ENCODE peak calls at places on chromosomes 2 and 18, in six cellular contexts. One of them, this sample, is unnamed.

GRCh38 chr2:64105676-64106461 is 38.4 kb downstream of the PELI1 start:
- DNase-seq in WTC11: no peak
- DNase-seq in fibroblast of villous mesenchyme: no peak
- DNase-seq in upper lobe of right lung: no peak
- DNase-seq in CD8-positive, alpha-beta T cell: no peak
- DNase-seq in epithelial cell of esophagus: peak
- DNase-seq in this sample: peak

GRCh38 chr2:48398285-48399135 is 131.4 kb upstream of the STON1 start:
- DNase-seq in WTC11: no peak
- DNase-seq in fibroblast of villous mesenchyme: no peak
- DNase-seq in upper lobe of right lung: no peak
- DNase-seq in CD8-positive, alpha-beta T cell: no peak
- DNase-seq in epithelial cell of esophagus: peak
- DNase-seq in this sample: peak

GRCh38 chr2:38465789-38466127 is 88.7 kb upstream of the ATL2 start:
- DNase-seq in WTC11: peak
- DNase-seq in fibroblast of villous mesenchyme: peak
- DNase-seq in upper lobe of right lung: no peak
- DNase-seq in CD8-positive, alpha-beta T cell: peak
- DNase-seq in epithelial cell of esophagus: peak
- DNase-seq in this sample: peak

GRCh38 chr18:74773171-74773624 is 175.5 kb downstream of the ZNF407 start:
- DNase-seq in WTC11: no peak
- DNase-seq in fibroblast of villous mesenchyme: no peak
- DNase-seq in upper lobe of right lung: no peak
- DNase-seq in CD8-positive, alpha-beta T cell: no peak
- DNase-seq in epithelial cell of esophagus: no peak
- DNase-seq in this sample: no peak

GRCh38 chr2:46669996-46670793 is 190.8 kb downstream of the TMEM247 start:
- DNase-seq in WTC11: no peak
- DNase-seq in fibroblast of villous mesenchyme: peak
- DNase-seq in upper lobe of right lung: no peak
- DNase-seq in CD8-positive, alpha-beta T cell: no peak
- DNase-seq in epithelial cell of esophagus: peak
- DNase-seq in this sample: peak

GRCh38 chr2:238350150-238350549 is 29.8 kb downstream of the TRAF3IP1 start:
- DNase-seq in WTC11: no peak
- DNase-seq in fibroblast of villous mesenchyme: no peak
- DNase-seq in upper lobe of right lung: no peak
- DNase-seq in CD8-positive, alpha-beta T cell: no peak
- DNase-seq in epithelial cell of esophagus: no peak
- DNase-seq in this sample: no peak

GRCh38 chr2:144162652-144163051 is 357.3 kb downstream of the ZEB2 start:
- DNase-seq in WTC11: peak
- DNase-seq in fibroblast of villous mesenchyme: no peak
- DNase-seq in upper lobe of right lung: no peak
- DNase-seq in CD8-positive, alpha-beta T cell: peak
- DNase-seq in epithelial cell of esophagus: peak
- DNase-seq in this sample: peak

GRCh38 chr18:34818069-34818468 is 108.0 kb downstream of the DTNA start:
- DNase-seq in WTC11: no peak
- DNase-seq in fibroblast of villous mesenchyme: no peak
- DNase-seq in upper lobe of right lung: no peak
- DNase-seq in CD8-positive, alpha-beta T cell: no peak
- DNase-seq in epithelial cell of esophagus: no peak
- DNase-seq in this sample: no peak

GRCh38 chr2:207970138-207970824 is 55.0 kb downstream of the PLEKHM3 start:
- DNase-seq in WTC11: no peak
- DNase-seq in fibroblast of villous mesenchyme: no peak
- DNase-seq in upper lobe of right lung: no peak
- DNase-seq in CD8-positive, alpha-beta T cell: no peak
- DNase-seq in epithelial cell of esophagus: no peak
- DNase-seq in this sample: no peak

GRCh38 chr2:17583646-17584045 is 43.1 kb downstream of the VSNL1 start:
- DNase-seq in WTC11: no peak
- DNase-seq in fibroblast of villous mesenchyme: no peak
- DNase-seq in upper lobe of right lung: no peak
- DNase-seq in CD8-positive, alpha-beta T cell: no peak
- DNase-seq in epithelial cell of esophagus: peak
- DNase-seq in this sample: peak

GRCh38 chr2:128796321-128796720 is 477.7 kb upstream of the HS6ST1 start:
- DNase-seq in WTC11: no peak
- DNase-seq in fibroblast of villous mesenchyme: no peak
- DNase-seq in upper lobe of right lung: no peak
- DNase-seq in CD8-positive, alpha-beta T cell: no peak
- DNase-seq in epithelial cell of esophagus: no peak
- DNase-seq in this sample: no peak

GRCh38 chr18:68847219-68847860 is 49.5 kb downstream of the CCDC102B start:
- DNase-seq in WTC11: no peak
- DNase-seq in fibroblast of villous mesenchyme: peak
- DNase-seq in upper lobe of right lung: no peak
- DNase-seq in CD8-positive, alpha-beta T cell: no peak
- DNase-seq in epithelial cell of esophagus: peak
- DNase-seq in this sample: peak
- TF ChIP-seq CTCF in WTC11: peak
- TF ChIP-seq CTCF in fibroblast of villous mesenchyme: peak
- TF ChIP-seq CTCF in upper lobe of right lung: peak
- TF ChIP-seq CTCF in CD8-positive, alpha-beta T cell: peak
- TF ChIP-seq CTCF in epithelial cell of esophagus: peak
- TF ChIP-seq CTCF in this sample: peak

GRCh38 chr2:173051463-173051862 is 24.2 kb upstream of the MAP3K20 start:
- DNase-seq in WTC11: no peak
- DNase-seq in fibroblast of villous mesenchyme: no peak
- DNase-seq in upper lobe of right lung: no peak
- DNase-seq in CD8-positive, alpha-beta T cell: no peak
- DNase-seq in epithelial cell of esophagus: no peak
- DNase-seq in this sample: no peak

GRCh38 chr2:173049732-173050314 is 25.8 kb upstream of the MAP3K20 start:
- DNase-seq in WTC11: no peak
- DNase-seq in fibroblast of villous mesenchyme: peak
- DNase-seq in upper lobe of right lung: no peak
- DNase-seq in CD8-positive, alpha-beta T cell: no peak
- DNase-seq in epithelial cell of esophagus: no peak
- DNase-seq in this sample: peak

GRCh38 chr2:173048901-173049661 is 26.6 kb upstream of the MAP3K20 start:
- DNase-seq in WTC11: no peak
- DNase-seq in fibroblast of villous mesenchyme: peak
- DNase-seq in upper lobe of right lung: no peak
- DNase-seq in CD8-positive, alpha-beta T cell: no peak
- DNase-seq in epithelial cell of esophagus: peak
- DNase-seq in this sample: peak

GRCh38 chr2:173050684-173051083 is 25.0 kb upstream of the MAP3K20 start:
- DNase-seq in WTC11: no peak
- DNase-seq in fibroblast of villous mesenchyme: no peak
- DNase-seq in upper lobe of right lung: no peak
- DNase-seq in CD8-positive, alpha-beta T cell: no peak
- DNase-seq in epithelial cell of esophagus: peak
- DNase-seq in this sample: peak

DNA sequence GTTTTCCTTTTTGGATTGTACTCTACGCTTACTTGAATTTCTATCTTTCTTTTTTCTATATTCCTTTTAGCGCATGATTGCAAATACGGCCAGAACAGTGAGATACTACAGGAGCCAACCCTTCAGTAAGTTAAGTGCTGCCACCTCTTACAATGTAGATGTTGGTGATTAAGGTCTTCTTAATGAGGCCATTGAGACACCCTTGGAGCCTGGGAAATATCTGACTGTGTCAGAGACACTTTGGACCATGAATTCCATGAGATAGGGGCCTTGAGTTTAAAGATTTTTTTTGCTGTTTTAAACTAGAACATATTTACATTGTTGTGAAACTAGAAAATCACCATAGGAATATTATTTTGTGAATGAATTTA is 27.1 kb upstream of the MAP3K20 start:
- DNase-seq in WTC11: no peak
- DNase-seq in fibroblast of villous mesenchyme: no peak
- DNase-seq in upper lobe of right lung: no peak
- DNase-seq in CD8-positive, alpha-beta T cell: no peak
- DNase-seq in epithelial cell of esophagus: no peak
- DNase-seq in this sample: no peak
- TF ChIP-seq CTCF in WTC11: no peak
- TF ChIP-seq CTCF in fibroblast of villous mesenchyme: no peak
- TF ChIP-seq CTCF in upper lobe of right lung: no peak
- TF ChIP-seq CTCF in CD8-positive, alpha-beta T cell: no peak
- TF ChIP-seq CTCF in epithelial cell of esophagus: no peak
- TF ChIP-seq CTCF in this sample: no peak

DNA sequence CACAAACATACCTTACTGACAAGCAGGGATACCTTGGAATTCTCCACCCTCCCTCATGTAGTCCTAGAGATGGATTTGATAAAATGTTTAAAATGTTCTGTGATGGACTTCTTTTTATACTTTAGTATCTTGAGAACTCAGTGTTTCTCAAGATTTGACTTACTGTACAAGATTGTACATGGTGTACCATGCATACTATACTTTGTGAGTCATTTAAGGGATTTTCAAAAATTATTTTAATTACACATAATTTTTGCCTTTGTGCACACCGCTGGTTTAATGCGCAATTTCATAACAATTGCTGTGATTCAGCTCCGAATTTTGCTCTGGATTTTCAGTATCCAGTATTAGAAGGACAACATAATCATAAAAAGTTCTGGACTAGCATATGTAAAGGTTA is 78.6 kb upstream of the ACSL3 start:
- DNase-seq in WTC11: no peak
- DNase-seq in fibroblast of villous mesenchyme: no peak
- DNase-seq in upper lobe of right lung: no peak
- DNase-seq in CD8-positive, alpha-beta T cell: no peak
- DNase-seq in epithelial cell of esophagus: no peak
- DNase-seq in this sample: no peak
- TF ChIP-seq CTCF in WTC11: no peak
- TF ChIP-seq CTCF in fibroblast of villous mesenchyme: no peak
- TF ChIP-seq CTCF in upper lobe of right lung: no peak
- TF ChIP-seq CTCF in CD8-positive, alpha-beta T cell: no peak
- TF ChIP-seq CTCF in epithelial cell of esophagus: no peak
- TF ChIP-seq CTCF in this sample: no peak

GRCh38 chr2:118675531-118675930 is 171.9 kb downstream of the EN1 start:
- DNase-seq in WTC11: no peak
- DNase-seq in fibroblast of villous mesenchyme: no peak
- DNase-seq in upper lobe of right lung: no peak
- DNase-seq in CD8-positive, alpha-beta T cell: no peak
- DNase-seq in epithelial cell of esophagus: no peak
- DNase-seq in this sample: no peak
- TF ChIP-seq CTCF in WTC11: no peak
- TF ChIP-seq CTCF in fibroblast of villous mesenchyme: no peak
- TF ChIP-seq CTCF in upper lobe of right lung: no peak
- TF ChIP-seq CTCF in CD8-positive, alpha-beta T cell: no peak
- TF ChIP-seq CTCF in epithelial cell of esophagus: no peak
- TF ChIP-seq CTCF in this sample: no peak

GRCh38 chr2:217124050-217124449 is 264.2 kb upstream of the TNP1 start:
- DNase-seq in WTC11: no peak
- DNase-seq in fibroblast of villous mesenchyme: no peak
- DNase-seq in upper lobe of right lung: no peak
- DNase-seq in CD8-positive, alpha-beta T cell: no peak
- DNase-seq in epithelial cell of esophagus: no peak
- DNase-seq in this sample: no peak

GRCh38 chr2:217127744-217128143 is 267.9 kb upstream of the TNP1 start:
- DNase-seq in WTC11: no peak
- DNase-seq in fibroblast of villous mesenchyme: no peak
- DNase-seq in upper lobe of right lung: no peak
- DNase-seq in CD8-positive, alpha-beta T cell: no peak
- DNase-seq in epithelial cell of esophagus: no peak
- DNase-seq in this sample: no peak

GRCh38 chr2:217120429-217120828 is 260.6 kb upstream of the TNP1 start:
- DNase-seq in WTC11: no peak
- DNase-seq in fibroblast of villous mesenchyme: no peak
- DNase-seq in upper lobe of right lung: no peak
- DNase-seq in CD8-positive, alpha-beta T cell: no peak
- DNase-seq in epithelial cell of esophagus: no peak
- DNase-seq in this sample: no peak

GRCh38 chr2:217121565-217121964 is 261.7 kb upstream of the TNP1 start:
- DNase-seq in WTC11: no peak
- DNase-seq in fibroblast of villous mesenchyme: no peak
- DNase-seq in upper lobe of right lung: no peak
- DNase-seq in CD8-positive, alpha-beta T cell: no peak
- DNase-seq in epithelial cell of esophagus: no peak
- DNase-seq in this sample: no peak

DNA sequence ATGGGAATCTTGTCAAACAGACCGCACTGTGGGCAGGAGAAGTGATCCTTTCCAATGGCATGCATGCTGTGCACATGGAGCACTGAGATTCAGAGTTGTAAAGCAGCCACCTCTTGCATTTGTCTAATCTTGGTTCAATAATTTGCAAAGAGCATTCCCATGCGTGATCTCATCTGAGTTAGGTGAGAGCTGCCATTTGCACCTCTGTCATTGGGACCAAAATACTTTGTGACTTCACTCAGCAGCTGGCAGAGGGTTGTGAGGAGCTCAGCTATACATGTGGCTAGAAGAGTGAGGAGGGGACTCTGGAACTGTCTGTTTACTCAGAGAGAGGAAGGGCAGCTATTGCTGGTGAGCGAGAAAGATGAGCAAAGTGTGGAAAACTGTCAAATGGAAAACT is 265.1 kb upstream of the TNP1 start:
- DNase-seq in WTC11: no peak
- DNase-seq in fibroblast of villous mesenchyme: no peak
- DNase-seq in upper lobe of right lung: no peak
- DNase-seq in CD8-positive, alpha-beta T cell: no peak
- DNase-seq in epithelial cell of esophagus: no peak
- DNase-seq in this sample: no peak
- TF ChIP-seq CTCF in WTC11: no peak
- TF ChIP-seq CTCF in fibroblast of villous mesenchyme: no peak
- TF ChIP-seq CTCF in upper lobe of right lung: no peak
- TF ChIP-seq CTCF in CD8-positive, alpha-beta T cell: no peak
- TF ChIP-seq CTCF in epithelial cell of esophagus: no peak
- TF ChIP-seq CTCF in this sample: no peak

GRCh38 chr2:191976436-191976835 is 129.5 kb upstream of the CAVIN2 start:
- DNase-seq in WTC11: no peak
- DNase-seq in fibroblast of villous mesenchyme: peak
- DNase-seq in upper lobe of right lung: no peak
- DNase-seq in CD8-positive, alpha-beta T cell: no peak
- DNase-seq in epithelial cell of esophagus: no peak
- DNase-seq in this sample: no peak
- TF ChIP-seq CTCF in WTC11: no peak
- TF ChIP-seq CTCF in fibroblast of villous mesenchyme: no peak
- TF ChIP-seq CTCF in upper lobe of right lung: no peak
- TF ChIP-seq CTCF in CD8-positive, alpha-beta T cell: no peak
- TF ChIP-seq CTCF in epithelial cell of esophagus: no peak
- TF ChIP-seq CTCF in this sample: no peak